ENCODE peak calls at places on chromosomes 7 and 10, in ten cellular contexts. U, Z, G, H, J, Y, I, W, O and C are unnamed samples.

GRCh38 chr7:909358-910329 is 33.3 kb downstream of the GET4 start:
- DNase-seq in U (no peak), Z (peak), G (no peak), H (peak), J (peak), Y (peak), I (no peak), W (peak), O (peak), C (peak)

GRCh38 chr7:156640949-156641485 is 443 bp downstream of the RNF32 start:
- DNase-seq in U (no peak), Z (no peak), G (no peak), H (peak), J (peak), Y (no peak), I (peak), W (peak), O (peak), C (peak)

GRCh38 chr7:97342512-97342911 is 225.0 kb downstream of the SDHAF3 start:
- DNase-seq in U (no peak), Z (peak), G (no peak), H (no peak), J (no peak), Y (no peak), I (no peak), W (no peak), O (no peak), C (peak)

GRCh38 chr10:97169911-97170693 is 15.7 kb downstream of the SLIT1 start:
- DNase-seq in U (no peak), Z (peak), G (no peak), H (no peak), J (peak), Y (no peak), I (no peak), W (peak), O (peak), C (peak)

GRCh38 chr7:28921822-28922221 is 36.3 kb downstream of the TRIL start:
- DNase-seq in U (peak), Z (peak), G (peak), H (peak), J (peak), Y (peak), I (peak), W (peak), O (peak), C (peak)

GRCh38 chr10:133186416-133187090 is 26.5 kb downstream of the KNDC1 start:
- DNase-seq in U (no peak), Z (no peak), G (no peak), H (peak), J (no peak), Y (no peak), I (no peak), W (no peak), O (no peak), C (no peak)

GRCh38 chr7:333399-333776 is 43.4 kb downstream of the FOXL3 start:
- DNase-seq in U (peak), Z (peak), G (no peak), H (peak), J (peak), Y (no peak), I (no peak), W (peak), O (peak), C (peak)

GRCh38 chr7:14761506-14762296 is 140.8 kb downstream of the DGKB start:
- DNase-seq in U (no peak), Z (peak), G (no peak), H (peak), J (peak), Y (no peak), I (no peak), W (peak), O (peak), C (no peak)

GRCh38 chr7:80324032-80324431 is 187.8 kb downstream of the GNAT3 start:
- DNase-seq in U (no peak), Z (peak), G (peak), H (peak), J (no peak), Y (no peak), I (no peak), W (peak), O (peak), C (peak)